ENCODE peak calls at places on chromosomes 12 and 14, in nine cellular contexts. One of them, this sample, is unnamed.
A peak's percentile ranks its signal among the peaks of the same experiment; 100 is the strongest.

GRCh38 chr14:59303216-59303615 is 114.7 kb downstream of the DAAM1 start:
- DNase-seq in effector memory CD4-positive, alpha-beta T cell: no peak
- DNase-seq in left ventricle myocardium inferior: no peak
- DNase-seq in CD4-positive, alpha-beta memory T cell: no peak
- DNase-seq in CD4-positive, CD25-positive, alpha-beta regulatory T cell: no peak
- DNase-seq in spleen: no peak
- DNase-seq in mammary epithelial cell: peak; percentile 94
- DNase-seq in thoracic aorta: no peak
- DNase-seq in sigmoid colon: no peak
- DNase-seq in this sample: no peak

GRCh38 chr12:22598763-22599161 is 26.2 kb upstream of the ETNK1 start:
- DNase-seq in effector memory CD4-positive, alpha-beta T cell: no peak
- DNase-seq in left ventricle myocardium inferior: no peak
- DNase-seq in CD4-positive, alpha-beta memory T cell: no peak
- DNase-seq in CD4-positive, CD25-positive, alpha-beta regulatory T cell: no peak
- DNase-seq in spleen: no peak
- DNase-seq in mammary epithelial cell: no peak
- DNase-seq in thoracic aorta: no peak
- DNase-seq in sigmoid colon: no peak
- DNase-seq in this sample: no peak

GRCh38 chr14:65412881-65413738 is 580 bp downstream of the FUT8 start:
- DNase-seq in effector memory CD4-positive, alpha-beta T cell: peak; percentile 5
- DNase-seq in left ventricle myocardium inferior: peak; percentile 14
- DNase-seq in CD4-positive, alpha-beta memory T cell: peak; percentile 17
- DNase-seq in CD4-positive, CD25-positive, alpha-beta regulatory T cell: peak; percentile 14
- DNase-seq in spleen: peak; percentile 95
- DNase-seq in mammary epithelial cell: peak; percentile 68
- DNase-seq in thoracic aorta: peak; percentile 3
- DNase-seq in sigmoid colon: peak; percentile 86
- DNase-seq in this sample: peak; percentile 64

GRCh38 chr14:65565948-65566347 is 153.4 kb downstream of the FUT8 start:
- DNase-seq in effector memory CD4-positive, alpha-beta T cell: no peak
- DNase-seq in left ventricle myocardium inferior: no peak
- DNase-seq in CD4-positive, alpha-beta memory T cell: no peak
- DNase-seq in CD4-positive, CD25-positive, alpha-beta regulatory T cell: no peak
- DNase-seq in spleen: no peak
- DNase-seq in mammary epithelial cell: no peak
- DNase-seq in thoracic aorta: no peak
- DNase-seq in sigmoid colon: no peak
- DNase-seq in this sample: no peak

GRCh38 chr14:95316826-95317225 is 2.9 kb downstream of the CLMN start:
- DNase-seq in effector memory CD4-positive, alpha-beta T cell: no peak
- DNase-seq in left ventricle myocardium inferior: no peak
- DNase-seq in CD4-positive, alpha-beta memory T cell: no peak
- DNase-seq in CD4-positive, CD25-positive, alpha-beta regulatory T cell: no peak
- DNase-seq in spleen: no peak
- DNase-seq in mammary epithelial cell: no peak
- DNase-seq in thoracic aorta: no peak
- DNase-seq in sigmoid colon: no peak
- DNase-seq in this sample: no peak

GRCh38 chr14:106506901-106507305 is 980.5 kb downstream of the TMEM121 start:
- DNase-seq in effector memory CD4-positive, alpha-beta T cell: peak; percentile 60
- DNase-seq in left ventricle myocardium inferior: no peak
- DNase-seq in CD4-positive, alpha-beta memory T cell: peak; percentile 78
- DNase-seq in CD4-positive, CD25-positive, alpha-beta regulatory T cell: no peak
- DNase-seq in spleen: no peak
- DNase-seq in mammary epithelial cell: no peak
- DNase-seq in thoracic aorta: no peak
- DNase-seq in sigmoid colon: no peak
- DNase-seq in this sample: peak; percentile 58

GRCh38 chr12:116162071-116162470 is 115.4 kb downstream of the MED13L start:
- DNase-seq in effector memory CD4-positive, alpha-beta T cell: no peak
- DNase-seq in left ventricle myocardium inferior: no peak
- DNase-seq in CD4-positive, alpha-beta memory T cell: no peak
- DNase-seq in CD4-positive, CD25-positive, alpha-beta regulatory T cell: no peak
- DNase-seq in spleen: no peak
- DNase-seq in mammary epithelial cell: no peak
- DNase-seq in thoracic aorta: no peak
- DNase-seq in sigmoid colon: no peak
- DNase-seq in this sample: no peak

GRCh38 chr14:20302042-20302761 is 3.5 kb downstream of the TTC5 start:
- DNase-seq in effector memory CD4-positive, alpha-beta T cell: no peak
- DNase-seq in left ventricle myocardium inferior: no peak
- DNase-seq in CD4-positive, alpha-beta memory T cell: no peak
- DNase-seq in CD4-positive, CD25-positive, alpha-beta regulatory T cell: no peak
- DNase-seq in spleen: no peak
- DNase-seq in mammary epithelial cell: no peak
- DNase-seq in thoracic aorta: no peak
- DNase-seq in sigmoid colon: no peak
- DNase-seq in this sample: no peak

GRCh38 chr14:68687746-68688145 is 105.1 kb downstream of the ZFP36L1 start:
- DNase-seq in effector memory CD4-positive, alpha-beta T cell: no peak
- DNase-seq in left ventricle myocardium inferior: no peak
- DNase-seq in CD4-positive, alpha-beta memory T cell: no peak
- DNase-seq in CD4-positive, CD25-positive, alpha-beta regulatory T cell: no peak
- DNase-seq in spleen: no peak
- DNase-seq in mammary epithelial cell: peak; percentile 98
- DNase-seq in thoracic aorta: no peak
- DNase-seq in sigmoid colon: peak; percentile 28
- DNase-seq in this sample: no peak

GRCh38 chr12:122354958-122355641 is 67.4 kb downstream of the CLIP1 start:
- DNase-seq in effector memory CD4-positive, alpha-beta T cell: no peak
- DNase-seq in left ventricle myocardium inferior: no peak
- DNase-seq in CD4-positive, alpha-beta memory T cell: no peak
- DNase-seq in CD4-positive, CD25-positive, alpha-beta regulatory T cell: no peak
- DNase-seq in spleen: no peak
- DNase-seq in mammary epithelial cell: no peak
- DNase-seq in thoracic aorta: no peak
- DNase-seq in sigmoid colon: no peak
- DNase-seq in this sample: no peak

GRCh38 chr14:20328705-20329104 is 4.4 kb downstream of the CCNB1IP1 start:
- DNase-seq in effector memory CD4-positive, alpha-beta T cell: no peak
- DNase-seq in left ventricle myocardium inferior: no peak
- DNase-seq in CD4-positive, alpha-beta memory T cell: no peak
- DNase-seq in CD4-positive, CD25-positive, alpha-beta regulatory T cell: no peak
- DNase-seq in spleen: no peak
- DNase-seq in mammary epithelial cell: no peak
- DNase-seq in thoracic aorta: no peak
- DNase-seq in sigmoid colon: no peak
- DNase-seq in this sample: no peak

GRCh38 chr12:78863482-78864427 is 819 bp upstream of the SYT1 start:
- DNase-seq in effector memory CD4-positive, alpha-beta T cell: no peak
- DNase-seq in left ventricle myocardium inferior: peak; percentile 14
- DNase-seq in CD4-positive, alpha-beta memory T cell: no peak
- DNase-seq in CD4-positive, CD25-positive, alpha-beta regulatory T cell: no peak
- DNase-seq in spleen: peak; percentile 72
- DNase-seq in mammary epithelial cell: peak; percentile 86
- DNase-seq in thoracic aorta: no peak
- DNase-seq in sigmoid colon: peak; percentile 75
- DNase-seq in this sample: no peak

GRCh38 chr12:2118061-2118460 is 65.3 kb downstream of the CACNA1C start:
- DNase-seq in effector memory CD4-positive, alpha-beta T cell: no peak
- DNase-seq in left ventricle myocardium inferior: no peak
- DNase-seq in CD4-positive, alpha-beta memory T cell: no peak
- DNase-seq in CD4-positive, CD25-positive, alpha-beta regulatory T cell: no peak
- DNase-seq in spleen: peak; percentile 46
- DNase-seq in mammary epithelial cell: no peak
- DNase-seq in thoracic aorta: no peak
- DNase-seq in sigmoid colon: peak; percentile 64
- DNase-seq in this sample: no peak

GRCh38 chr12:124453419-124454351 is 113.7 kb downstream of the NCOR2 start:
- DNase-seq in effector memory CD4-positive, alpha-beta T cell: peak; percentile 87
- DNase-seq in left ventricle myocardium inferior: peak; percentile 86
- DNase-seq in CD4-positive, alpha-beta memory T cell: peak; percentile 74
- DNase-seq in CD4-positive, CD25-positive, alpha-beta regulatory T cell: peak; percentile 64
- DNase-seq in spleen: peak; percentile 95
- DNase-seq in mammary epithelial cell: no peak
- DNase-seq in thoracic aorta: peak; percentile 87
- DNase-seq in sigmoid colon: peak; percentile 90
- DNase-seq in this sample: peak; percentile 92

GRCh38 chr12:111715242-111715641 is 29.4 kb downstream of the ACAD10 start:
- DNase-seq in effector memory CD4-positive, alpha-beta T cell: no peak
- DNase-seq in left ventricle myocardium inferior: peak; percentile 64
- DNase-seq in CD4-positive, alpha-beta memory T cell: no peak
- DNase-seq in CD4-positive, CD25-positive, alpha-beta regulatory T cell: no peak
- DNase-seq in spleen: no peak
- DNase-seq in mammary epithelial cell: no peak
- DNase-seq in thoracic aorta: no peak
- DNase-seq in sigmoid colon: no peak
- DNase-seq in this sample: no peak
- H3K27ac ChIP-seq in effector memory CD4-positive, alpha-beta T cell: no peak overlapping the region
- H3K27ac ChIP-seq in left ventricle myocardium inferior: peak overlapping the region; percentile 93
- H3K27ac ChIP-seq in CD4-positive, alpha-beta memory T cell: no peak overlapping the region
- H3K27ac ChIP-seq in CD4-positive, CD25-positive, alpha-beta regulatory T cell: no peak overlapping the region
- H3K27ac ChIP-seq in spleen: no peak overlapping the region
- H3K27ac ChIP-seq in mammary epithelial cell: no peak overlapping the region
- H3K27ac ChIP-seq in thoracic aorta: no peak overlapping the region
- H3K27ac ChIP-seq in sigmoid colon: no peak overlapping the region
- H3K27ac ChIP-seq in this sample: no peak overlapping the region

GRCh38 chr12:88243886-88244491 is 101.9 kb downstream of the TMTC3 start:
- DNase-seq in effector memory CD4-positive, alpha-beta T cell: no peak
- DNase-seq in left ventricle myocardium inferior: no peak
- DNase-seq in CD4-positive, alpha-beta memory T cell: no peak
- DNase-seq in CD4-positive, CD25-positive, alpha-beta regulatory T cell: no peak
- DNase-seq in spleen: no peak
- DNase-seq in mammary epithelial cell: no peak
- DNase-seq in thoracic aorta: no peak
- DNase-seq in sigmoid colon: no peak
- DNase-seq in this sample: no peak
- H3K4me1 ChIP-seq in effector memory CD4-positive, alpha-beta T cell: no peaks in the 10 kb centered on the region
- H3K4me1 ChIP-seq in left ventricle myocardium inferior: no peaks in the 10 kb centered on the region
- H3K4me1 ChIP-seq in CD4-positive, alpha-beta memory T cell: no peaks in the 10 kb centered on the region
- H3K4me1 ChIP-seq in CD4-positive, CD25-positive, alpha-beta regulatory T cell: no peaks in the 10 kb centered on the region
- H3K4me1 ChIP-seq in spleen: no peaks in the 10 kb centered on the region
- H3K4me1 ChIP-seq in mammary epithelial cell: peaks cover 29% of the 10 kb centered on the region
- H3K4me1 ChIP-seq in thoracic aorta: no peaks in the 10 kb centered on the region
- H3K4me1 ChIP-seq in sigmoid colon: peaks cover 11% of the 10 kb centered on the region
- H3K4me1 ChIP-seq in this sample: no peaks in the 10 kb centered on the region

GRCh38 chr12:114481200-114481535 is 75.2 kb upstream of the TBX5 start:
- DNase-seq in effector memory CD4-positive, alpha-beta T cell: no peak
- DNase-seq in left ventricle myocardium inferior: no peak
- DNase-seq in CD4-positive, alpha-beta memory T cell: no peak
- DNase-seq in CD4-positive, CD25-positive, alpha-beta regulatory T cell: no peak
- DNase-seq in spleen: no peak
- DNase-seq in mammary epithelial cell: no peak
- DNase-seq in thoracic aorta: no peak
- DNase-seq in sigmoid colon: no peak
- DNase-seq in this sample: no peak
- H3K4me3 ChIP-seq in effector memory CD4-positive, alpha-beta T cell: no peak overlapping the region
- H3K4me3 ChIP-seq in left ventricle myocardium inferior: peak overlapping the region; percentile 60
- H3K4me3 ChIP-seq in CD4-positive, alpha-beta memory T cell: no peak overlapping the region
- H3K4me3 ChIP-seq in CD4-positive, CD25-positive, alpha-beta regulatory T cell: no peak overlapping the region
- H3K4me3 ChIP-seq in spleen: no peak overlapping the region
- H3K4me3 ChIP-seq in mammary epithelial cell: no peak overlapping the region
- H3K4me3 ChIP-seq in thoracic aorta: no peak overlapping the region
- H3K4me3 ChIP-seq in sigmoid colon: no peak overlapping the region
- H3K4me3 ChIP-seq in this sample: no peak overlapping the region

DNA sequence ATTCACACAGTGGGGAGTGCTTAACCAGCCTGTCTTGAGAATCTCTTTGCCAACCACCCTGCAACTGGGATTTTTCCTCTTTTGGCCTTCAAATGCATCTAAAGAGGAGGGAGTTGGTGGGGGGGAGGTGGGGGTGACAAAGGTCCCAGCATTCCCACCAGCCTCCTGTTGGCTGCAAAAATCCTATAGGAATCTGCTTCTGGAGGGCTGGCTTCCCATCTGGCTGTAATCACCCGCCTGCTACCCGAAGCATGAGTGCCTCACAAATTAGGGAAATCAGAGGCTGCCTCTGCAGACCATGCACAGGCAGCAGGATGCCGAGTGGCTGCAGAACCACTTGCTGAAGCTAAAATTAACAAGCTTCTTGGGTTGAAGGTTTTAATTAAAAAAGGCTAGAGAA is 74.0 kb upstream of the WSCD2 start:
- DNase-seq in effector memory CD4-positive, alpha-beta T cell: no peak
- DNase-seq in left ventricle myocardium inferior: no peak
- DNase-seq in CD4-positive, alpha-beta memory T cell: no peak
- DNase-seq in CD4-positive, CD25-positive, alpha-beta regulatory T cell: no peak
- DNase-seq in spleen: no peak
- DNase-seq in mammary epithelial cell: no peak
- DNase-seq in thoracic aorta: no peak
- DNase-seq in sigmoid colon: no peak
- DNase-seq in this sample: no peak
- H3K27ac ChIP-seq in effector memory CD4-positive, alpha-beta T cell: no peak overlapping the region
- H3K27ac ChIP-seq in left ventricle myocardium inferior: no peak overlapping the region
- H3K27ac ChIP-seq in CD4-positive, alpha-beta memory T cell: no peak overlapping the region
- H3K27ac ChIP-seq in CD4-positive, CD25-positive, alpha-beta regulatory T cell: no peak overlapping the region
- H3K27ac ChIP-seq in spleen: no peak overlapping the region
- H3K27ac ChIP-seq in mammary epithelial cell: no peak overlapping the region
- H3K27ac ChIP-seq in thoracic aorta: no peak overlapping the region
- H3K27ac ChIP-seq in sigmoid colon: no peak overlapping the region
- H3K27ac ChIP-seq in this sample: no peak overlapping the region